ENCODE peak calls at places on chromosome 20, in nine cellular contexts. A is heart left ventricle, T is NB4, R is A549, K is breast epithelium, S is ovary, P is HCT116, D is H1, U is stomach. I is an unnamed sample.

GRCh38 chr20:16475225-16475624 is 98.0 kb downstream of the KIF16B start:
- DNase-seq in A (no peak), T (no peak), R (peak; percentile 54), K (no peak), S (no peak), P (no peak), D (no peak), U (no peak), I (no peak)

GRCh38 chr20:46349742-46350056 is 41.4 kb upstream of the CDH22 start:
- DNase-seq in A (no peak), T (no peak), R (no peak), K (no peak), S (no peak), P (no peak), D (no peak), U (peak; percentile 41), I (no peak)

GRCh38 chr20:1809121-1809520 is 86.1 kb upstream of the SIRPA start:
- DNase-seq in A (no peak), T (no peak), R (peak; percentile 81), K (no peak), S (no peak), P (no peak), D (no peak), U (no peak), I (peak; percentile 80)

GRCh38 chr20:39885975-39886649 is 802.9 kb downstream of the MAFB start:
- DNase-seq in A (peak; percentile 82), T (peak; percentile 73), R (peak; percentile 32), K (peak; percentile 55), S (peak; percentile 73), P (no peak), D (peak; percentile 66), U (peak; percentile 38), I (peak; percentile 47)

GRCh38 chr20:63708301-63709148 is 686 bp downstream of the ZGPAT start:
- DNase-seq in A (peak; percentile 32), T (peak; percentile 52), R (no peak), K (no peak), S (peak; percentile 22), P (no peak), D (peak; percentile 52), U (no peak), I (no peak)

GRCh38 chr20:37845261-37845681 is 57.7 kb upstream of the VSTM2L start:
- DNase-seq in A (peak; percentile 71), T (no peak), R (no peak), K (peak; percentile 65), S (no peak), P (no peak), D (no peak), U (peak; percentile 28), I (no peak)

GRCh38 chr20:2602046-2602735 is 50.2 kb upstream of the NOP56 start:
- DNase-seq in A (no peak), T (no peak), R (no peak), K (no peak), S (no peak), P (no peak), D (no peak), U (no peak), I (no peak)

GRCh38 chr20:2652724-2653510 is 485 bp downstream of the NOP56 start:
- DNase-seq in A (no peak), T (peak; percentile 32), R (no peak), K (no peak), S (no peak), P (no peak), D (no peak), U (no peak), I (no peak)

GRCh38 chr20:15328084-15328483 is 990.7 kb upstream of the FLRT3 start:
- DNase-seq in A (no peak), T (no peak), R (no peak), K (no peak), S (no peak), P (no peak), D (no peak), U (no peak), I (no peak)

DNA sequence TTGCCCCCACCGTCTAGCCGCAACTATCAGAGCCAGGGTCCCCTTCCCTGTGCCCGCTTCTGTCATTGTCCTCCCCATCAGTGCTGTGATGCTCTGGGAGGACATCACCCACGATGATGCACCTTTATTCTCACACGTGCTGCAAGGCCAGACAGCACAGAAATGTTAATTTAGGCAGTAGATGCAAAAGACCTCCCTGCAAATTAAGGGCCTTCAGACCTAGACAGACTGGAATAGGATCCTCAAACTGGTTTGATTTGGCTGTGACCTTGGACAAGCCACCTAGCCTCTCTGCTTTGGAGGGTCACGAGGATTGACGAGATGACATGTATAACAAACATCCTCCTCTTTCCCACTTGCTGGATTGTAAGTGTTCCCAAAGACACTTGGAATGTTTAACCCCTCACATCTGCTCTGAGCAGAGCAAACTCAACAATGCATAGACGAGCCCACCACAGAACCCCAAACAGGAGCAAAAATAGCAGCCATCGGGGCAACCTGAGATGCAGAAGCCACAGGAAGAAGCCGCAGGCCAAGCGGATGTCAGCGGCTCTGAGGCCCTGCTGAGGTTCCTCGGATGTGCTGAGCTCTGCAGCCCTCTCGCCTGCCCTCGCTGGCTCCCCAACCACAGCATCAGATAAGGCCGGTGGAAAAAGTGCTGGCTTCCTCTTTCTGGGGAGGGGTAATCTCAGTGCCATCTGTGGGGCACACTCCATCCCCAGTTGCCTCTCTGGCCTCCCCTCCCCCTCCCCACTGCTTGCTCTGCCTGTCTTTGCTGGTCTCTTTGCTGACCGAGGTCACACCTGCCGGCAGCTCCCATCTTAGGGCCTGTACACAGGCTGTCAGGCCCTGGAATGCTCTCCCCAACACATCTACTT is 35.3 kb downstream of the TOX2 start:
- DNase-seq in A (peak; percentile 56), T (peak; percentile 97), R (no peak), K (no peak), S (no peak), P (no peak), D (no peak), U (peak; percentile 52), I (no peak)
- TF ChIP-seq POLR2A in A (no peak), T (no peak), R (no peak), K (no peak), S (no peak), P (no peak), D (no peak), U (no peak), I (no peak)

DNA sequence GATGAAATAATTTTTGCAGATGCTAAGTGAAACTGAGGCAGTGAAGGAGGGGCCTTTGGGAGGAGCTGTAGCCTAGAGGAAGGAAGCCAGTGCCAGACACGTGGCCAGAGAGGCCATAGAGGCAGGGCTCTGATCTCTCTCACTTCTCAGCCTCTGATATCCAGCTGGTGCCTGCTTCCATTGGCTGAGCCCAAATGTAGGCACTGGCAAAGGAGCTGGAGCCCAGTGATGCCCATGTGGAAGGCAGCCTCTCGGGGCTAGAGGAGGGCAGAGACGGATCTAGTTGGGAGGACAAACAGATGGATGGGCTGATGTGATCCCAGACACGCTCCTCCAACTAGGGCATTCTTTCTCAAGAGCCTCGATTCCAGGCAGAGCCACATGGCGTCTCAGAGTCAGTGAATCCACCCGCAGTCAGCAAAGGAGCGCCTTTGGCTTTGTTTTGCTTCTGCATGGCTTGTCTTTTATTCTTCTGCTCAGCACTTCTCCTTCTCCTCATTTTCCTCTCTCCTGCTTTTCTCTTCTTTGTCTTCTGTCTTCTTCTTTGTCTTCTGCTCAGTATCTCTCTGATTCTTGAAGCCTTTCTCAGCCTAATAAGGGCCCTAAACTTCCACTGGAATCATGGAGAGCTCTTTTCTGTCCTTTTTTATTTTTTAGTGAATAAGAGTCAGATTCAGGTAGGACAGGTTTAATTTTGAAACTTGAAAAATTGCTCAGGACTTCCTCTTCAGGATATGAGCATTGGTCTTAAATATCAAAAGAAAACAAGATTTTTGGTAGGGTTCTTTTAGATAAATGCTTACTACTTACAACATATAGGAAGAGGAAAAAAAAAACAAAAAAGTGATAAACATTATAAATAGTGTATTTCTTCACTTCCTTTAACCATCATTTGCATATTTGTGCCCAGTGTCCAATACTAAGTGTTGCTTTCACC is 41.8 kb downstream of the CYP24A1 start:
- DNase-seq in A (no peak), T (no peak), R (no peak), K (no peak), S (no peak), P (no peak), D (no peak), U (no peak), I (no peak)
- TF ChIP-seq POLR2A in A (no peak), T (no peak), R (no peak), K (no peak), S (no peak), P (no peak), D (no peak), U (no peak), I (no peak)

GRCh38 chr20:61968932-61969331 is 96.7 kb downstream of the TAF4 start:
- DNase-seq in A (no peak), T (no peak), R (no peak), K (no peak), S (no peak), P (no peak), D (peak; percentile 43), U (no peak), I (no peak)

GRCh38 chr20:61968036-61968810 is 97.5 kb downstream of the TAF4 start:
- DNase-seq in A (no peak), T (no peak), R (no peak), K (peak; percentile 28), S (no peak), P (no peak), D (peak; percentile 45), U (no peak), I (no peak)

GRCh38 chr20:61969806-61970205 is 95.9 kb downstream of the TAF4 start:
- DNase-seq in A (no peak), T (no peak), R (no peak), K (no peak), S (no peak), P (no peak), D (peak; percentile 7), U (no peak), I (no peak)

GRCh38 chr20:61972910-61973508 is 92.7 kb downstream of the TAF4 start:
- DNase-seq in A (no peak), T (no peak), R (no peak), K (no peak), S (no peak), P (no peak), D (no peak), U (no peak), I (no peak)

GRCh38 chr20:61970357-61970756 is 95.3 kb downstream of the TAF4 start:
- DNase-seq in A (no peak), T (no peak), R (no peak), K (peak; percentile 14), S (no peak), P (no peak), D (no peak), U (no peak), I (no peak)
- TF ChIP-seq POLR2A in A (no peak), T (no peak), R (no peak), K (no peak), S (no peak), P (no peak), D (no peak), U (no peak), I (no peak)

DNA sequence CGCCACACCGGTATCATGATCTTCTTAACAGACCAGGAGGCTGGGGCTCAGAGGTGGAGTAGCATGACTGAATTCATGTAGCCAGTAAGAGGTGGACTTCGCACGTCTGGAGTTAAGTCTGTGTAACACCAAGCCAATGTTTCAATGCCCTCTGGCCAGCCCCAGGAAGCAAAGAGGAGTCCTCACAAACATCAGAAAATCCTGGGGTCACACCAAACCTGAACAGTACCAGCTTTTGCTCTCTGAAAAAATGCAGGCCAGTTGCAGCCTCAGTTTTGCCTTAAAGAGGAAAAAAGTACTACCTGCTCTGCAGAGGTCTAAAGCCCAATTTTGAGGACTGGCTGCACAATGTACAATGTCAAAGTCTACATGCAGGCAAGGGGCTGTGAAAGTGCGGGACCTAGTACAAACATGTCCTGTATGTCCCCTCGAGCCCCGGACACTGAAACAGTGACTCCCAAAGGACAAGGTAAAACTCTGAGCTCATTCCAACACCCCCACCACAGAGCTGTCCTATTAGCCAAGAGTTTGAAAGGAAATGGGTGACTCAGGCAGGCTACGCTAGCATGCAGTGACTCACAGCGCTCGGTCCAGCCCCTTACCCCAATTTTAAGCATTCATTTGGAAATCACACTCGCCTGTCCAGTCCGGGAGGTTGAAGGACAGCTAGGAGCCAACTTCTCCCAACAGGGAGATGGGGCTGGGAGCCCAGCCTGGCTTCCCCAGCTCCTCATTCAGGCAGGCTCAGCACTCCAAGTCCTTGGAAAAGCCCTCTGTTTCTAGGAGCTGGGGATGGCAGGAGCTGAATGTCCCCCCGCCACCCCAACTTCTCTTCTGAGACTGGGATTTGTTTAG is 4.1 kb downstream of the SDC4 start:
- DNase-seq in A (peak; percentile 42), T (peak; percentile 91), R (peak; percentile 69), K (peak; percentile 75), S (peak; percentile 65), P (peak; percentile 72), D (no peak), U (peak; percentile 68), I (peak; percentile 73)
- TF ChIP-seq POLR2A in A (peak; percentile 23), T (no peak), R (no peak), K (peak; percentile 70), S (no peak), P (no peak), D (no peak), U (no peak), I (no peak)

I was measured in H54.